ENCODE peak calls at places on chromosome 21, in eight cellular contexts. F is choroid plexus epithelial cell, D is endodermal cell, M is astrocyte of the spinal cord, Z is OCI-LY7, K is GM12878, N is uterus, J is H9. W is an unnamed sample.

GRCh38 chr21:37849703-37850102 is 66.6 kb downstream of the KCNJ6 start:
- DNase-seq in Z (no peak), N (no peak), D (no peak), M (peak), F (peak), K (no peak), J (no peak), W (no peak)

GRCh38 chr21:25214676-25215075 is 392.6 kb downstream of the MRPL39 start:
- DNase-seq in F (no peak), Z (no peak), M (no peak), N (no peak), K (no peak), J (no peak), D (no peak), W (no peak)

GRCh38 chr21:24861471-24861870 is 745.8 kb downstream of the MRPL39 start:
- DNase-seq in M (no peak), D (no peak), N (no peak), K (no peak), F (no peak), Z (no peak), J (no peak), W (no peak)

GRCh38 chr21:14862794-14863720 is 201.7 kb downstream of the NRIP1 start:
- DNase-seq in J (no peak), F (peak), N (no peak), K (no peak), M (peak), D (no peak), Z (peak), W (no peak)

GRCh38 chr21:36422279-36423098 is 37.3 kb downstream of the CHAF1B start:
- DNase-seq in K (no peak), Z (peak), M (peak), D (peak), N (no peak), J (peak), F (peak), W (no peak)

GRCh38 chr21:26332873-26333272 is 162.3 kb upstream of the APP start:
- DNase-seq in D (peak), N (no peak), F (no peak), M (no peak), Z (no peak), J (no peak), K (no peak), W (no peak)

GRCh38 chr21:35646606-35647005 is 413.7 kb downstream of the SETD4 start:
- DNase-seq in K (no peak), D (no peak), M (peak), N (no peak), Z (no peak), J (no peak), F (no peak), W (no peak)

GRCh38 chr21:33058468-33059318 is 11.2 kb upstream of the OLIG1 start:
- DNase-seq in F (no peak), N (no peak), K (no peak), Z (no peak), J (no peak), D (no peak), M (no peak), W (no peak)

GRCh38 chr21:36763305-36763704 is 64.4 kb downstream of the SIM2 start:
- DNase-seq in N (no peak), Z (no peak), F (no peak), D (no peak), J (no peak), K (no peak), M (no peak), W (no peak)

GRCh38 chr21:28962465-28962864 is 30.2 kb downstream of the LTN1 start:
- DNase-seq in D (no peak), M (no peak), Z (no peak), J (no peak), N (no peak), F (no peak), K (no peak), W (no peak)

GRCh38 chr21:27572681-27573080 is 605.8 kb upstream of the ADAMTS5 start:
- DNase-seq in M (peak), N (no peak), F (peak), Z (no peak), D (no peak), J (no peak), K (no peak), W (no peak)

GRCh38 chr21:34582506-34583150 is 32.3 kb downstream of the RCAN1 start:
- DNase-seq in F (peak), K (no peak), Z (peak), N (no peak), M (peak), J (peak), D (peak), W (no peak)
- TF ChIP-seq CTCF in F (peak), K (peak), Z (peak), N (no peak), M (peak), J (peak), D (peak), W (no peak)

GRCh38 chr21:44760376-44760775 is 41.2 kb downstream of the UBE2G2 start:
- DNase-seq in M (no peak), N (no peak), F (no peak), K (no peak), J (peak), Z (no peak), D (peak), W (no peak)

GRCh38 chr21:44761747-44762208 is 39.8 kb downstream of the UBE2G2 start:
- DNase-seq in K (no peak), Z (no peak), F (no peak), D (no peak), M (no peak), N (no peak), J (peak), W (no peak)

GRCh38 chr21:44759628-44760285 is 41.9 kb downstream of the UBE2G2 start:
- DNase-seq in N (no peak), F (no peak), D (peak), K (no peak), Z (no peak), J (peak), M (no peak), W (no peak)

GRCh38 chr21:44762221-44763049 is 39.2 kb downstream of the UBE2G2 start:
- DNase-seq in Z (no peak), D (no peak), F (no peak), M (no peak), K (no peak), N (no peak), J (no peak), W (no peak)

GRCh38 chr21:44761011-44761729 is 40.5 kb downstream of the UBE2G2 start:
- DNase-seq in J (peak), K (no peak), D (peak), Z (peak), N (no peak), M (no peak), F (no peak), W (no peak)
- TF ChIP-seq CTCF in J (peak), K (peak), D (peak), Z (peak), N (no peak), M (peak), F (peak), W (no peak)

GRCh38 chr21:19458295-19458694 is 1054.7 kb upstream of the TMPRSS15 start:
- DNase-seq in N (no peak), J (no peak), D (no peak), M (no peak), K (no peak), F (no peak), Z (no peak), W (no peak)
- TF ChIP-seq CTCF in N (no peak), J (no peak), D (no peak), M (no peak), K (no peak), F (no peak), Z (no peak), W (no peak)

DNA sequence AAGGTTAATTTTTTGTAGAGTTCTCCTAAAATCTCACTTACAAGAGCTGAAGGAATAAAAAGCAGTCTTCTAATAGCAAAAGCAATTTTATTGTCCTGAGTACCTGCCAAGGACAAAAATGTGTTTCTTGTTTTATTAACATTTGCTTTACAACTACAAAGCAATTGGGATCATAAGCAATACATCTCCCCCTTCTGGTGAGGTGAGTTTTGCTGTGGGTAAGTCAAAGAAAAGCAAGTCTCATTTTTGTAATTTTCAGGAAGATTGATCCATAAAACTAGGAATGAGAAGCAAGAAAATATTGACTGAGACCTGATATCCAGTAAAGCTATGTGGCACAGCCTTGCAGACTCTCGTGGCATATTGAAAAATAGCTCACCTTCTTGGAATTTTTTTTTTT is 2162.7 kb downstream of the NCAM2 start:
- DNase-seq in N (no peak), F (peak), M (no peak), D (no peak), J (no peak), K (no peak), Z (no peak), W (no peak)
- TF ChIP-seq CTCF in N (no peak), F (peak), M (no peak), D (peak), J (peak), K (no peak), Z (no peak), W (no peak)

GRCh38 chr21:39913651-39914145 is 46.5 kb downstream of the PCP4 start:
- DNase-seq in F (no peak), K (no peak), N (no peak), D (no peak), Z (no peak), M (no peak), J (no peak), W (no peak)

GRCh38 chr21:39911792-39912191 is 44.6 kb downstream of the PCP4 start:
- DNase-seq in M (no peak), Z (no peak), J (no peak), N (no peak), D (peak), K (no peak), F (no peak), W (no peak)

GRCh38 chr21:39908265-39908923 is 41.2 kb downstream of the PCP4 start:
- DNase-seq in J (peak), D (peak), K (no peak), Z (no peak), F (no peak), M (no peak), N (no peak), W (no peak)

GRCh38 chr21:39915881-39916280 is 48.6 kb downstream of the PCP4 start:
- DNase-seq in M (peak), N (no peak), D (no peak), J (no peak), Z (no peak), K (no peak), F (peak), W (no peak)

DNA sequence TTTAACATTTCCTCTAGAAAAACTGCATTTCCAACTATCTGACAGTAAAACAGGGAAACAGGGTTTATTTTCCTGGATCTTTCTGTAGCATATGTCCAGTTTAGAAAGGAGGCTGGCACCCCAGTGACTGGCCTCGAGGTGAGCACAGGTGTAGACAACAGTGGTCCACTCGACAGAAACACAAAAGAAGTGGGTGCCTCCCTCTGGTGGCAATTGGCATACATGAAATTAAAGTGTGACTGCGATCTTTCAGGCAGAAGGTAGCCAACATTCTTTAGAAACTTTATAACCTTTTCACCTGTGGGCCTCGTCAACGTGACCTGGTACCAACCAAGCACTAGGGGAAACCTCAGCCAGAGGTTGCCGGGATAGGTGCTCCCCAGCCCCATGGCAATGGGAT is 44.0 kb downstream of the PCP4 start:
- DNase-seq in Z (no peak), D (peak), F (no peak), M (no peak), N (no peak), J (no peak), K (no peak), W (no peak)
- TF ChIP-seq CTCF in Z (peak), D (peak), F (no peak), M (no peak), N (no peak), J (peak), K (no peak), W (no peak)

GRCh38 chr21:44455524-44456206 is 355 bp downstream of the LRRC3 start:
- DNase-seq in K (no peak), N (no peak), F (peak), Z (no peak), M (peak), J (peak), D (peak), W (no peak)
- TF ChIP-seq CTCF in K (peak), N (no peak), F (no peak), Z (no peak), M (peak), J (peak), D (peak), W (no peak)

DNA sequence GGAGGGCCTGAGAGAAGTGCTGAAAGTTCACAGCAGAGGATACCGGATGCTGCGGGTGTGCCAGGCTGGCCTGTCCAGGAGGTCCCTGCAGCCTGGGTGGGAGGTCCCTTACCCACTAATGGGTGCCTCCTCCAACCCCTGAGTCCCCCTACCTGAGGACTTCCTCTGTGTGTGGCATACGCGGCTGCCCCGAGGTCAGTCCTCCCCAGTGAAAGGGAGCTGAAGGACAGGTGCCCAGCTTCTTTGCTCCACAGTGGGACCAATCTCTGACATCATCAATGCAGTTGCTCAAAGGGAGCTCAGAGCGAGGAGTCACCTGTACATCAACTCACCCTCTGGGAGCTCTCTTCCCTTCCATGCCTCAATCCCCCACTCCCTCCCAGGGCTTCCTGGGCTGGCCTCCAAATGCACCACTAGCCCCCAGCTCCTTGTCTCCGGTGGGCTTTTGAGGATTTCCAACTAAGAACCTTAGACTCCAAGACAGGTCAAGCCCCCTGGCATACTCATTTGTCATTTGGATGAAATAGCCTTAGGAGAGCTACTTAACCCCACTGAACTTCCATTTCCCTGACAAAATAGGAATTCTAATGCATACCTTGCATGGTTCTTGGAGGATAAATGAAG is 53.9 kb downstream of the PDE9A start:
- DNase-seq in K (no peak), M (no peak), J (no peak), Z (no peak), N (no peak), D (peak), F (no peak), W (no peak)
- TF ChIP-seq CTCF in K (no peak), M (no peak), J (no peak), Z (no peak), N (no peak), D (no peak), F (no peak), W (no peak)

GRCh38 chr21:38859852-38860251 is 54.1 kb downstream of the ETS2 start:
- DNase-seq in J (no peak), K (no peak), M (no peak), N (no peak), F (no peak), Z (no peak), D (no peak), W (no peak)

GRCh38 chr21:38853421-38853919 is 47.7 kb downstream of the ETS2 start:
- DNase-seq in K (no peak), D (no peak), N (no peak), M (peak), F (peak), J (no peak), Z (peak), W (no peak)

GRCh38 chr21:38858429-38859205 is 52.9 kb downstream of the ETS2 start:
- DNase-seq in F (no peak), M (no peak), D (no peak), N (no peak), K (no peak), J (no peak), Z (no peak), W (no peak)

GRCh38 chr21:38861006-38861405 is 55.3 kb downstream of the ETS2 start:
- DNase-seq in K (no peak), D (no peak), M (no peak), F (no peak), J (no peak), Z (no peak), N (no peak), W (no peak)

GRCh38 chr21:38857152-38857825 is 51.6 kb downstream of the ETS2 start:
- DNase-seq in F (no peak), M (no peak), K (no peak), D (peak), J (no peak), N (no peak), Z (no peak), W (no peak)
- TF ChIP-seq CTCF in F (no peak), M (no peak), K (no peak), D (peak), J (peak), N (no peak), Z (no peak), W (no peak)

W was measured in omental fat pad.